ENCODE peak calls at places on chromosome 10, in six cellular contexts. J is neural crest cell, A is GM10248, N is mammary epithelial cell, T is Calu3, V is transverse colon. X is an unnamed sample.

GRCh38 chr10:44850356-44850934 is 60.7 kb upstream of the TMEM72 start:
- DNase-seq in J (no peak), A (no peak), N (no peak), T (no peak), V (no peak), X (no peak)

GRCh38 chr10:77919713-77920108 is 6.8 kb downstream of the DLG5 start:
- DNase-seq in J (no peak), A (no peak), N (peak; percentile 78), T (no peak), V (no peak), X (peak; percentile 67)

GRCh38 chr10:85265121-85265520 is 936.7 kb downstream of the CCSER2 start:
- DNase-seq in J (no peak), A (no peak), N (no peak), T (no peak), V (no peak), X (no peak)

GRCh38 chr10:79147796-79148451 is 79.2 kb downstream of the ZMIZ1 start:
- DNase-seq in J (no peak), A (no peak), N (no peak), T (no peak), V (no peak), X (no peak)

GRCh38 chr10:131426530-131426898 is 115.0 kb upstream of the TCERG1L start:
- DNase-seq in J (no peak), A (no peak), N (no peak), T (no peak), V (no peak), X (no peak)

GRCh38 chr10:78335691-78336401 is 302.2 kb downstream of the RPS24 start:
- DNase-seq in J (no peak), A (no peak), N (no peak), T (no peak), V (no peak), X (no peak)

GRCh38 chr10:93438796-93439253 is 43.3 kb downstream of the MYOF start:
- DNase-seq in J (no peak), A (no peak), N (peak; percentile 91), T (peak; percentile 54), V (peak; percentile 56), X (no peak)

GRCh38 chr10:97587183-97587582 is 2.3 kb upstream of the C10orf62 start:
- DNase-seq in J (no peak), A (no peak), N (no peak), T (no peak), V (no peak), X (no peak)

GRCh38 chr10:13183625-13184024 is 22.3 kb downstream of the MCM10 start:
- DNase-seq in J (no peak), A (no peak), N (no peak), T (no peak), V (no peak), X (no peak)

GRCh38 chr10:29105516-29106215 is 183.2 kb upstream of the LYZL1 start:
- DNase-seq in J (no peak), A (no peak), N (peak; percentile 10), T (peak; percentile 19), V (no peak), X (peak; percentile 55)

GRCh38 chr10:4283841-4284610 is 499.0 kb upstream of the KLF6 start:
- DNase-seq in J (no peak), A (no peak), N (no peak), T (no peak), V (peak; percentile 36), X (no peak)

GRCh38 chr10:97175586-97175985 is 10.2 kb downstream of the SLIT1 start:
- DNase-seq in J (no peak), A (no peak), N (no peak), T (no peak), V (no peak), X (no peak)

GRCh38 chr10:73848821-73849489 is 25.4 kb downstream of the CAMK2G start:
- DNase-seq in J (peak; percentile 93), A (peak; percentile 93), N (peak; percentile 55), T (peak; percentile 91), V (peak; percentile 90), X (peak; percentile 89)

GRCh38 chr10:121099601-121100000 is 248.4 kb downstream of the WDR11 start:
- DNase-seq in J (no peak), A (no peak), N (no peak), T (no peak), V (no peak), X (peak; percentile 46)

GRCh38 chr10:124624006-124624405 is 120.2 kb downstream of the FAM53B start:
- DNase-seq in J (no peak), A (no peak), N (no peak), T (no peak), V (no peak), X (no peak)

GRCh38 chr10:80204193-80204714 is 1.1 kb downstream of the ANXA11 start:
- DNase-seq in J (no peak), A (no peak), N (peak; percentile 61), T (peak; percentile 87), V (peak; percentile 89), X (peak; percentile 74)

GRCh38 chr10:30985552-30985951 is 46.1 kb downstream of the ZNF438 start:
- DNase-seq in J (no peak), A (no peak), N (peak; percentile 72), T (no peak), V (no peak), X (no peak)

GRCh38 chr10:9786101-9786500 is 1231.6 kb upstream of the CELF2 start:
- DNase-seq in J (no peak), A (no peak), N (no peak), T (no peak), V (no peak), X (no peak)

GRCh38 chr10:73648252-73648651 is 7.0 kb upstream of the MYOZ1 start:
- DNase-seq in J (no peak), A (no peak), N (no peak), T (no peak), V (no peak), X (no peak)

GRCh38 chr10:34046651-34047050 is 712.2 kb upstream of the NRP1 start:
- DNase-seq in J (no peak), A (no peak), N (no peak), T (no peak), V (no peak), X (no peak)

GRCh38 chr10:95031659-95032058 is 37.6 kb downstream of the CYP2C8 start:
- DNase-seq in J (no peak), A (no peak), N (no peak), T (no peak), V (no peak), X (no peak)

GRCh38 chr10:86480571-86480970 is 41.0 kb downstream of the WAPL start:
- DNase-seq in J (no peak), A (no peak), N (no peak), T (no peak), V (no peak), X (no peak)

GRCh38 chr10:48656928-48657327 is 27.7 kb upstream of the WDFY4 start:
- DNase-seq in J (no peak), A (no peak), N (no peak), T (no peak), V (no peak), X (no peak)

GRCh38 chr10:112898540-112899395 is 51.3 kb upstream of the TCF7L2 start:
- DNase-seq in J (no peak), A (no peak), N (no peak), T (peak; percentile 47), V (peak; percentile 71), X (peak; percentile 83)

GRCh38 chr10:35789996-35790395 is 147.9 kb upstream of the FZD8 start:
- DNase-seq in J (no peak), A (no peak), N (peak; percentile 94), T (no peak), V (no peak), X (no peak)

GRCh38 chr10:70433581-70434280 is 7.8 kb downstream of the NODAL start:
- DNase-seq in J (no peak), A (no peak), N (no peak), T (no peak), V (no peak), X (peak; percentile 29)

GRCh38 chr10:35017608-35018007 is 72.5 kb downstream of the CUL2 start:
- DNase-seq in J (no peak), A (no peak), N (no peak), T (no peak), V (no peak), X (no peak)

GRCh38 chr10:77201135-77202111 is 436.2 kb downstream of the KCNMA1 start:
- DNase-seq in J (no peak), A (no peak), N (no peak), T (no peak), V (no peak), X (no peak)

GRCh38 chr10:79284158-79284871 is 63.0 kb upstream of the PPIF start:
- DNase-seq in J (no peak), A (no peak), N (no peak), T (no peak), V (no peak), X (no peak)

DNA sequence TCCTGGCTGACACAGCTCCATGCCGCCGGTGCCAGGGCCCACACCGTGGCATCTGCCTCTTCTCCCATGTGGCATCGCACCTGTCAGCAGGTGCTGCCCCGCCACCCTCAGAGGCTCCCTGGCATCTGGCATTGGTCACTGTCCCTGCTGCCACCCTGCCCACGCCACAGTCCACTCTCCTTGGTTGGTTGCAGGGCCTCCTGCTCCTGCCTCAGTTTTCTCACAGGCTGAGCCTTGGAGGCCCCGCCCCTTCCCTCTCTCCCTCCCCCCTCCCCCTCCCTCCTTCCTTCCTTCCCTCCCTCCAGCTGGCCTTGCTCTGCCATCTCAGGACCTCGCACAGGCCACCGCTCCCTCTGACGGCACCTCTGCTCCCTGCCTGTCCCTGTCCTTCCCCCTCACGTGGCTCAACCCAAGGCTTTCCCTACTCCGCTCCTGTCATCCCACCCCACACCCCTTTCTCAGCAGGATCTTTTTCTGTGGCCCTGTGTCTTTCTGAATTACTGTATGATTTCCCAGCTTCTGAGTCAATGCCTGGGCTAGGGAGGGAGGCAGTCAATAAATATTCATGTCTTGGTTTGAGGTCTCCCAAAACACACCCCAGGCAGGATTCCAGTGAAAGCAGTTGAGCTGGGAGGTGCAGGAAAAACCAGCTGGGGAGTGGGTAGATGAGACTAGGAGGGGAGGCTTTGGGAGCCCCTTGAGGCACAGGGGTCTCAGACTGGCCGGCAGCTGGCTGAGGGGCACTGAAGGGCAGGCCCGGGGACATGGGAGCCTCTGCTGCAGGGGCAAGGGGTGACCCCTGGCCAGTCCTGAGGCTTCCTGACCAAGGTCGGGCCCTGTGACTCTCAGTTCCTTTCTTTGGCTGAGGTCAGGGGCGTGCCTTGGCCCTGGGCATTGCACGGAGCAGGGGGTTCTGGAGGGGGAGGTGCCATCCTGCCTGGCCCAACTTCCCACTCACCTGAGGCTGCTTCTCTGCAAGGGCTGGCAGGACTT is 87.6 kb downstream of the INPP5A start:
- DNase-seq in J (no peak), A (no peak), N (no peak), T (no peak), V (no peak), X (peak; percentile 22)
- TF ChIP-seq CTCF in J (no peak), A (no peak), N (no peak), T (no peak), V (no peak), X (no peak)

GRCh38 chr10:129307141-129307540 is 159.9 kb upstream of the MGMT start:
- DNase-seq in J (no peak), A (no peak), N (no peak), T (no peak), V (no peak), X (no peak)
- TF ChIP-seq CTCF in J (no peak), A (no peak), N (no peak), T (no peak), V (no peak), X (no peak)

GRCh38 chr10:119199231-119199992 is 8.0 kb upstream of the GRK5 start:
- DNase-seq in J (peak; percentile 51), A (peak; percentile 54), N (peak; percentile 58), T (peak; percentile 44), V (peak; percentile 63), X (peak; percentile 78)
- TF ChIP-seq CTCF in J (peak; percentile 75), A (peak; percentile 73), N (peak; percentile 77), T (no peak), V (peak; percentile 74), X (peak; percentile 93)

GRCh38 chr10:99620713-99621453 is 644 bp upstream of the SLC25A28 start:
- DNase-seq in J (peak; percentile 86), A (peak; percentile 79), N (peak; percentile 95), T (peak; percentile 86), V (peak; percentile 93), X (peak; percentile 91)
- TF ChIP-seq CTCF in J (peak; percentile 21), A (no peak), N (no peak), T (no peak), V (peak; percentile 33), X (no peak)

X was measured in Caco-2.